ENCODE peak calls at places on chromosomes 13 and 19, in six cellular contexts. A is hepatocyte; H is RPMI8226; O is naive B cell; F is stimulated activated CD4-positive, alpha-beta T cell treated with anti-CD3 and anti-CD28 coated beads, Interleukin-15, amount 100 ng/mL, for 1 hour; J is ascending aorta. P is an unnamed sample.

GRCh38 chr13:40508112-40508511 is 158.3 kb downstream of the FOXO1 start:
- DNase-seq in A (no peak), F (no peak), O (no peak), H (no peak), J (no peak), P (no peak)

GRCh38 chr19:19061491-19061890 is 2.3 kb upstream of the SLC25A42 start:
- DNase-seq in J (no peak), A (no peak), O (no peak), F (no peak), H (no peak), P (peak; percentile 97)

GRCh38 chr19:4738734-4739133 is 15.1 kb upstream of the DPP9 start:
- DNase-seq in J (no peak), A (no peak), O (no peak), F (no peak), H (no peak), P (no peak)

GRCh38 chr13:22757530-22758120 is 423.2 kb upstream of the SGCG start:
- DNase-seq in O (no peak), F (no peak), J (no peak), A (peak; percentile 39), H (no peak), P (no peak)

GRCh38 chr19:2816641-2817040 is 3.0 kb upstream of the ZNF554 start:
- DNase-seq in H (no peak), J (no peak), O (no peak), A (no peak), F (no peak), P (no peak)

GRCh38 chr13:84362777-84363176 is 480.5 kb upstream of the SLITRK1 start:
- DNase-seq in F (no peak), H (no peak), J (no peak), O (no peak), A (no peak), P (no peak)

GRCh38 chr19:31319465-31319864 is 29.8 kb downstream of the TSHZ3 start:
- DNase-seq in J (no peak), F (no peak), A (no peak), H (no peak), O (no peak), P (no peak)

GRCh38 chr19:47036233-47036651 is 12.2 kb downstream of the TMEM160 start:
- DNase-seq in J (no peak), O (peak; percentile 13), A (peak; percentile 61), H (no peak), F (no peak), P (no peak)

GRCh38 chr19:9362905-9363304 is at the start of gene ZNF177:
- DNase-seq in O (no peak), F (no peak), J (no peak), A (no peak), H (no peak), P (no peak)

P was measured in NCI-H2029 treated with DMSO at 0.1 percent for 48 hours.